ENCODE peak calls at places on chromosomes 16 and 17, in six cellular contexts. One of them, this sample, is unnamed.

GRCh38 chr17:21286066-21286770 is 1.7 kb downstream of the MAP2K3 start:
- DNase-seq in SK-N-SH: peak
- DNase-seq in neural progenitor cell: peak
- DNase-seq in GM23248: peak
- DNase-seq in MM.1S: no peak
- DNase-seq in HCT116: peak
- DNase-seq in this sample: peak

GRCh38 chr16:17802566-17802965 is 331.8 kb upstream of the XYLT1 start:
- DNase-seq in SK-N-SH: no peak
- DNase-seq in neural progenitor cell: no peak
- DNase-seq in GM23248: no peak
- DNase-seq in MM.1S: no peak
- DNase-seq in HCT116: no peak
- DNase-seq in this sample: no peak

GRCh38 chr16:82368041-82368440 is 198.0 kb upstream of the MPHOSPH6 start:
- DNase-seq in SK-N-SH: peak
- DNase-seq in neural progenitor cell: peak
- DNase-seq in GM23248: peak
- DNase-seq in MM.1S: no peak
- DNase-seq in HCT116: peak
- DNase-seq in this sample: peak

GRCh38 chr17:56499799-56500388 is 93.6 kb upstream of the NOG start:
- DNase-seq in SK-N-SH: no peak
- DNase-seq in neural progenitor cell: peak
- DNase-seq in GM23248: peak
- DNase-seq in MM.1S: peak
- DNase-seq in HCT116: peak
- DNase-seq in this sample: peak

GRCh38 chr16:17453365-17454122 is 17.2 kb downstream of the XYLT1 start:
- DNase-seq in SK-N-SH: peak
- DNase-seq in neural progenitor cell: no peak
- DNase-seq in GM23248: no peak
- DNase-seq in MM.1S: no peak
- DNase-seq in HCT116: no peak
- DNase-seq in this sample: no peak

GRCh38 chr16:56871172-56871593 is 6.2 kb downstream of the SLC12A3 start:
- DNase-seq in SK-N-SH: peak
- DNase-seq in neural progenitor cell: no peak
- DNase-seq in GM23248: peak
- DNase-seq in MM.1S: peak
- DNase-seq in HCT116: no peak
- DNase-seq in this sample: peak

GRCh38 chr17:80316927-80317705 is 56.5 kb downstream of the RNF213 start:
- DNase-seq in SK-N-SH: no peak
- DNase-seq in neural progenitor cell: no peak
- DNase-seq in GM23248: no peak
- DNase-seq in MM.1S: no peak
- DNase-seq in HCT116: no peak
- DNase-seq in this sample: no peak

GRCh38 chr17:67629963-67630320 is 87.8 kb upstream of the NOL11 start:
- DNase-seq in SK-N-SH: peak
- DNase-seq in neural progenitor cell: peak
- DNase-seq in GM23248: peak
- DNase-seq in MM.1S: peak
- DNase-seq in HCT116: peak
- DNase-seq in this sample: peak

GRCh38 chr16:53968896-53969295 is 264.9 kb downstream of the FTO start:
- DNase-seq in SK-N-SH: no peak
- DNase-seq in neural progenitor cell: no peak
- DNase-seq in GM23248: peak
- DNase-seq in MM.1S: no peak
- DNase-seq in HCT116: no peak
- DNase-seq in this sample: no peak

GRCh38 chr16:53964145-53964544 is 260.2 kb downstream of the FTO start:
- DNase-seq in SK-N-SH: no peak
- DNase-seq in neural progenitor cell: no peak
- DNase-seq in GM23248: no peak
- DNase-seq in MM.1S: no peak
- DNase-seq in HCT116: no peak
- DNase-seq in this sample: no peak

GRCh38 chr16:53973021-53973420 is 269.1 kb downstream of the FTO start:
- DNase-seq in SK-N-SH: no peak
- DNase-seq in neural progenitor cell: no peak
- DNase-seq in GM23248: no peak
- DNase-seq in MM.1S: no peak
- DNase-seq in HCT116: no peak
- DNase-seq in this sample: no peak

GRCh38 chr16:53967172-53967571 is 263.2 kb downstream of the FTO start:
- DNase-seq in SK-N-SH: no peak
- DNase-seq in neural progenitor cell: no peak
- DNase-seq in GM23248: no peak
- DNase-seq in MM.1S: no peak
- DNase-seq in HCT116: no peak
- DNase-seq in this sample: no peak

DNA sequence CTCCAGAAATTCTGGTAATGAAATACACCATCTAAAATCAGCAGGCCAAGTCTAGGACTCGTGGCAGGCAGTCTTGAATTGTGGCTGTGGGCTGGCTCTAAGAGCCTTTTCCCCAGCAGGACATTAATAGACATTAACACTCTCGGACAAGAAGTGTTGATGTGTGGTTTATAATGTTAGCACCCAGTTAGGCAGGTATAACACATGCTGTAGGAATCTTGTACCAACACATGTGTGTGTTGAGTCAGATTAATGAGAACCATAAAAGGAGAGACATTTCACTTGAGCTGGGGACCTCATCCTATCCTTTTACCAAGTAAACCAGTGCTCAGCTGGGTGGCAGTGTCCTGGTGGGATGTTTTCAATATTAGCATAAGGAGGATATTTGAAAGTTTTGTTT is 264.5 kb downstream of the FTO start:
- DNase-seq in SK-N-SH: no peak
- DNase-seq in neural progenitor cell: no peak
- DNase-seq in GM23248: peak
- DNase-seq in MM.1S: no peak
- DNase-seq in HCT116: no peak
- DNase-seq in this sample: no peak
- TF ChIP-seq EZH2phosphoT487 in SK-N-SH: no peak
- TF ChIP-seq EZH2phosphoT487 in neural progenitor cell: no peak
- TF ChIP-seq EZH2phosphoT487 in GM23248: peak
- TF ChIP-seq EZH2phosphoT487 in MM.1S: no peak
- TF ChIP-seq EZH2phosphoT487 in HCT116: no peak
- TF ChIP-seq EZH2phosphoT487 in this sample: no peak

GRCh38 chr17:11558681-11559234 is 39.5 kb upstream of the DNAH9 start:
- DNase-seq in SK-N-SH: no peak
- DNase-seq in neural progenitor cell: no peak
- DNase-seq in GM23248: no peak
- DNase-seq in MM.1S: no peak
- DNase-seq in HCT116: no peak
- DNase-seq in this sample: no peak

GRCh38 chr17:11559601-11560000 is 38.7 kb upstream of the DNAH9 start:
- DNase-seq in SK-N-SH: no peak
- DNase-seq in neural progenitor cell: no peak
- DNase-seq in GM23248: no peak
- DNase-seq in MM.1S: no peak
- DNase-seq in HCT116: no peak
- DNase-seq in this sample: no peak

GRCh38 chr17:11555530-11555929 is 42.7 kb upstream of the DNAH9 start:
- DNase-seq in SK-N-SH: no peak
- DNase-seq in neural progenitor cell: no peak
- DNase-seq in GM23248: no peak
- DNase-seq in MM.1S: no peak
- DNase-seq in HCT116: no peak
- DNase-seq in this sample: no peak

GRCh38 chr17:11554542-11554941 is 43.7 kb upstream of the DNAH9 start:
- DNase-seq in SK-N-SH: no peak
- DNase-seq in neural progenitor cell: no peak
- DNase-seq in GM23248: no peak
- DNase-seq in MM.1S: no peak
- DNase-seq in HCT116: no peak
- DNase-seq in this sample: no peak

GRCh38 chr17:11557727-11558452 is 40.4 kb upstream of the DNAH9 start:
- DNase-seq in SK-N-SH: no peak
- DNase-seq in neural progenitor cell: no peak
- DNase-seq in GM23248: no peak
- DNase-seq in MM.1S: no peak
- DNase-seq in HCT116: no peak
- DNase-seq in this sample: no peak
- H3K9ac ChIP-seq in SK-N-SH: no peak
- H3K9ac ChIP-seq in neural progenitor cell: no peak
- H3K9ac ChIP-seq in GM23248: no peak
- H3K9ac ChIP-seq in MM.1S: no peak
- H3K9ac ChIP-seq in HCT116: no peak
- H3K9ac ChIP-seq in this sample: no peak

GRCh38 chr16:805474-805873 is 4.9 kb upstream of the GNG13 start:
- DNase-seq in SK-N-SH: no peak
- DNase-seq in neural progenitor cell: no peak
- DNase-seq in GM23248: no peak
- DNase-seq in MM.1S: no peak
- DNase-seq in HCT116: no peak
- DNase-seq in this sample: no peak
- H3K4me3 ChIP-seq in SK-N-SH: no peak
- H3K4me3 ChIP-seq in neural progenitor cell: no peak
- H3K4me3 ChIP-seq in GM23248: no peak
- H3K4me3 ChIP-seq in MM.1S: no peak
- H3K4me3 ChIP-seq in HCT116: no peak
- H3K4me3 ChIP-seq in this sample: no peak

DNA sequence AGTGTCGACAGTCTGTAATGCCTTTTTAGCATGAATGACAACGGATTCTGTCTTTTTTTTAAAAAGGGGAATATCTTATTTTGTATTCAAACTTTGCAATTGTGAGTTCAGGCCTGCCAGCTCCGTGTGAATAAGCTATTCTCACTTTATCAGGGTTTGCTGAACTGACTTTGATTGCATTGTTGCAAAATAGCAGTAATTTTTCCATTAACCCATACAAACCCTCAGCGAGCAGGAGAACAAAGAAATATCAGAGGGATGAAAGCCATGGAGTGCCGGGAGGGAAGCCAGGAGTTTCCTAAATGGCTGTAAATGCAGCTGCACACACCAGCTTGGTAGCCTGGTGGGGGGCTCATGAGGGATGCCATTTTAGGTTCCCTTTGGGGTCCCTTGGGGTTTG is 220.5 kb upstream of the IRX3 start:
- DNase-seq in SK-N-SH: no peak
- DNase-seq in neural progenitor cell: no peak
- DNase-seq in GM23248: no peak
- DNase-seq in MM.1S: no peak
- DNase-seq in HCT116: no peak
- DNase-seq in this sample: no peak
- TF ChIP-seq EZH2phosphoT487 in SK-N-SH: no peak
- TF ChIP-seq EZH2phosphoT487 in neural progenitor cell: no peak
- TF ChIP-seq EZH2phosphoT487 in GM23248: no peak
- TF ChIP-seq EZH2phosphoT487 in MM.1S: no peak
- TF ChIP-seq EZH2phosphoT487 in HCT116: no peak
- TF ChIP-seq EZH2phosphoT487 in this sample: no peak

DNA sequence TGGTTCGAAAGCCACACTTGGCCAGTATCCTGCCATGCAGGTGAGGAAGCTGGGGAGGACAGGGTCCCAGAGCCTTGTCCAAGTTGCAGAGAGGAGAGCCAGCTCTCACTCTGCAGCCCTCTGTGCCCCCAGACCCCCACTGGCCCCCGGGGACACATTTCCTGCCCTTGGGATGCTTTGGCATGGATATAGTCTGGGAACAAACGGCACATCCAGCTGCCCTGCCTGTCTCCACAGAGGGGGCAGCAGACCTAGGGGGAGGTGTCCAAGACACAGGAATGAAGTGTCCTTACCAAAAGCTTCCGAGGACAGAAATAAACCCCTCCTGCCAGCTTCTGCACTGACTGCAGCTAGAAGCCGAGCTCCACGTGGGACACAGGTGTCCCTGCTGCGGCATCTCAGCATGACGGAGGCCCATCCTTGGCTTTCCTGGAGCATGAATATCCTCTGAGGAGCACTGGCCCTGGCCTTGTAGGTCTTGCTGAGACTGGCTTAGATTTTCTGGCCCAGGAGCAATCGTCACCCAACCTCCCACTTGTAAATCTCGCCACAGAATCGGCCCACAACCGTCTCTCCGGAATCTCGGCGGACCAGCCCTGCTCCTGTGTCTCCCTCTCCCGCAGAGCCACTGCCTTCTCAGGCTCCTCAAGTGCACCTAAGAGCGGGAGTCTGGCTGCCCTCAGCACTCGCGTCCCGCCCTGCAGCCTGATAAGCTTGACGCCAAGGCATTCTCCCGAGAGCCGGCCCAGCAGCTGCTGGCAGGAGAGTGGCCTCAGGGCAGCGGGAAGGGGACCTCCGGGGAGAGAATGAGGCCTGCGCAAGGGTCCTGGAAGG is 1.1 kb upstream of the CAPN15 start:
- DNase-seq in SK-N-SH: no peak
- DNase-seq in neural progenitor cell: peak
- DNase-seq in GM23248: peak
- DNase-seq in MM.1S: no peak
- DNase-seq in HCT116: no peak
- DNase-seq in this sample: peak
- H3K9ac ChIP-seq in SK-N-SH: peak
- H3K9ac ChIP-seq in neural progenitor cell: peak
- H3K9ac ChIP-seq in GM23248: peak
- H3K9ac ChIP-seq in MM.1S: peak
- H3K9ac ChIP-seq in HCT116: peak
- H3K9ac ChIP-seq in this sample: peak